ENCODE peak calls at places on chromosomes 5 and 9, in seven cellular contexts. C is neuronal stem cell, Y is IMR-90, S is H9, N is trophoblast cell, O is mesenchymal stem cell, Z is H1. G is an unnamed sample. For H3K27me3, the result is how much of the 10 kb centered on the place peaks cover.

GRCh38 chr5:31382051-31382878 is 149.6 kb downstream of the DROSHA start:
- DNase-seq in C (peak), Y (peak), S (no peak), N (no peak), O (no peak), Z (no peak), G (no peak)

GRCh38 chr9:101907466-101907865 is 169.0 kb upstream of the GRIN3A start:
- DNase-seq in C (no peak), Y (no peak), S (no peak), N (no peak), O (no peak), Z (no peak), G (no peak)

GRCh38 chr9:20270176-20270575 is 352.1 kb downstream of the MLLT3 start:
- DNase-seq in C (no peak), Y (no peak), S (no peak), N (no peak), O (no peak), Z (no peak), G (no peak)

GRCh38 chr5:14781106-14781505 is 90.5 kb downstream of the ANKH start:
- DNase-seq in C (no peak), Y (peak), S (no peak), N (no peak), O (no peak), Z (no peak), G (no peak)

GRCh38 chr5:177371120-177371537 is 13.1 kb upstream of the SLC34A1 start:
- DNase-seq in C (no peak), Y (no peak), S (no peak), N (no peak), O (no peak), Z (no peak), G (no peak)

GRCh38 chr5:140553657-140554056 is 3.6 kb downstream of the SRA1 start:
- DNase-seq in C (no peak), Y (peak), S (no peak), N (no peak), O (peak), Z (no peak), G (no peak)

GRCh38 chr9:16119261-16119660 is 566.4 kb downstream of the CCDC171 start:
- DNase-seq in C (no peak), Y (no peak), S (no peak), N (no peak), O (no peak), Z (no peak), G (no peak)

GRCh38 chr9:37392272-37392671 is 30.2 kb upstream of the GRHPR start:
- DNase-seq in C (no peak), Y (no peak), S (peak), N (no peak), O (no peak), Z (no peak), G (peak)

GRCh38 chr9:110897899-110898298 is 140.4 kb downstream of the LPAR1 start:
- DNase-seq in C (no peak), Y (peak), S (no peak), N (no peak), O (peak), Z (no peak), G (no peak)

GRCh38 chr5:60541980-60542379 is 158.0 kb downstream of the DEPDC1B start:
- DNase-seq in C (no peak), Y (peak), S (no peak), N (peak), O (peak), Z (no peak), G (peak)

GRCh38 chr5:65742565-65743231 is 20.7 kb downstream of the NLN start:
- DNase-seq in C (no peak), Y (peak), S (no peak), N (peak), O (peak), Z (no peak), G (peak)

GRCh38 chr5:77960863-77961396 is 184.8 kb upstream of the TBCA start:
- DNase-seq in C (no peak), Y (no peak), S (no peak), N (no peak), O (no peak), Z (no peak), G (peak)

GRCh38 chr5:32126691-32127090 is 47.4 kb downstream of the GOLPH3 start:
- DNase-seq in C (no peak), Y (peak), S (no peak), N (no peak), O (no peak), Z (no peak), G (no peak)

GRCh38 chr5:159917919-159918487 is 1.7 kb downstream of the ADRA1B start:
- DNase-seq in C (no peak), Y (no peak), S (no peak), N (no peak), O (no peak), Z (no peak), G (no peak)

GRCh38 chr5:96146675-96147074 is 185.0 kb upstream of the ELL2 start:
- DNase-seq in C (no peak), Y (peak), S (no peak), N (peak), O (peak), Z (no peak), G (peak)

GRCh38 chr9:137406876-137407589 is 15.9 kb downstream of the EXD3 start:
- DNase-seq in C (peak), Y (peak), S (peak), N (peak), O (peak), Z (peak), G (peak)

GRCh38 chr9:4243877-4244812 is 55.7 kb downstream of the GLIS3 start:
- DNase-seq in C (no peak), Y (no peak), S (no peak), N (peak), O (no peak), Z (no peak), G (no peak)

GRCh38 chr5:139314276-139314675 is 20.7 kb downstream of the MATR3 start:
- DNase-seq in C (no peak), Y (no peak), S (no peak), N (peak), O (no peak), Z (no peak), G (no peak)

GRCh38 chr9:136975624-136976023 is 1.7 kb upstream of the PTGDS start:
- DNase-seq in C (no peak), Y (no peak), S (peak), N (no peak), O (no peak), Z (no peak), G (peak)

GRCh38 chr5:54370982-54371381 is 60.6 kb upstream of the ARL15 start:
- DNase-seq in C (no peak), Y (no peak), S (no peak), N (no peak), O (no peak), Z (no peak), G (no peak)

GRCh38 chr5:154993461-154993860 is 20.1 kb upstream of the KIF4B start:
- DNase-seq in C (no peak), Y (no peak), S (no peak), N (no peak), O (no peak), Z (no peak), G (no peak)

GRCh38 chr5:155001523-155001922 is 12.0 kb upstream of the KIF4B start:
- DNase-seq in C (no peak), Y (no peak), S (no peak), N (no peak), O (no peak), Z (no peak), G (no peak)

GRCh38 chr5:154997746-154998145 is 15.8 kb upstream of the KIF4B start:
- DNase-seq in C (no peak), Y (peak), S (no peak), N (no peak), O (no peak), Z (no peak), G (no peak)

GRCh38 chr5:154999865-155000264 is 13.7 kb upstream of the KIF4B start:
- DNase-seq in C (no peak), Y (no peak), S (no peak), N (no peak), O (no peak), Z (no peak), G (no peak)

DNA sequence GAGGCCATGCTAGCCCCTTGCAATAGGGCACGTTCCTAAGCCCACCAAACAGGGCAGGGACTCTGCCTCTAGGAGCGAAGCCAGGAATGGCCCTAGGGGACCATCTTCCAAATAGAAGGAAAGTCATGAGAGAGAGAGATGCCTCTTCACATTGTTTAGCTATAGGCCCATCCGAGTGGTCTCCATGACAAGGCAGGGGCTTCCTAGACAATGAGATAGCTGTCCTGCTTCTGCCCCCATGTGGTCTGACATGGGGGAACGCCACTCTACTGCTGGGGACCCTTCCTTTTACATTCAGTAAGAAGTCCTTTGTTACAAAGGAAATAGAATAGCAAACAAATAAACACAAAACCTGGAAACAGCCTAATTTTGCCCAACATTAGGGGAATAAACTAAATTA is 17.9 kb upstream of the KIF4B start:
- DNase-seq in C (no peak), Y (no peak), S (peak), N (no peak), O (no peak), Z (no peak), G (peak)
- H2AK5ac ChIP-seq in C (no peak), Y (no peak), S (no peak), N (no peak), O (no peak), Z (no peak), G (no peak)

GRCh38 chr9:840343-840742 is 1.2 kb upstream of the DMRT1 start:
- DNase-seq in C (no peak), Y (no peak), S (peak), N (no peak), O (no peak), Z (no peak), G (peak)

GRCh38 chr9:847505-847904 is 6.0 kb downstream of the DMRT1 start:
- DNase-seq in C (no peak), Y (no peak), S (no peak), N (no peak), O (no peak), Z (no peak), G (no peak)

GRCh38 chr9:842918-843468 is 1.5 kb downstream of the DMRT1 start:
- DNase-seq in C (peak), Y (no peak), S (peak), N (peak), O (no peak), Z (no peak), G (peak)

GRCh38 chr9:846852-847251 is 5.4 kb downstream of the DMRT1 start:
- DNase-seq in C (no peak), Y (no peak), S (peak), N (peak), O (no peak), Z (no peak), G (peak)

DNA sequence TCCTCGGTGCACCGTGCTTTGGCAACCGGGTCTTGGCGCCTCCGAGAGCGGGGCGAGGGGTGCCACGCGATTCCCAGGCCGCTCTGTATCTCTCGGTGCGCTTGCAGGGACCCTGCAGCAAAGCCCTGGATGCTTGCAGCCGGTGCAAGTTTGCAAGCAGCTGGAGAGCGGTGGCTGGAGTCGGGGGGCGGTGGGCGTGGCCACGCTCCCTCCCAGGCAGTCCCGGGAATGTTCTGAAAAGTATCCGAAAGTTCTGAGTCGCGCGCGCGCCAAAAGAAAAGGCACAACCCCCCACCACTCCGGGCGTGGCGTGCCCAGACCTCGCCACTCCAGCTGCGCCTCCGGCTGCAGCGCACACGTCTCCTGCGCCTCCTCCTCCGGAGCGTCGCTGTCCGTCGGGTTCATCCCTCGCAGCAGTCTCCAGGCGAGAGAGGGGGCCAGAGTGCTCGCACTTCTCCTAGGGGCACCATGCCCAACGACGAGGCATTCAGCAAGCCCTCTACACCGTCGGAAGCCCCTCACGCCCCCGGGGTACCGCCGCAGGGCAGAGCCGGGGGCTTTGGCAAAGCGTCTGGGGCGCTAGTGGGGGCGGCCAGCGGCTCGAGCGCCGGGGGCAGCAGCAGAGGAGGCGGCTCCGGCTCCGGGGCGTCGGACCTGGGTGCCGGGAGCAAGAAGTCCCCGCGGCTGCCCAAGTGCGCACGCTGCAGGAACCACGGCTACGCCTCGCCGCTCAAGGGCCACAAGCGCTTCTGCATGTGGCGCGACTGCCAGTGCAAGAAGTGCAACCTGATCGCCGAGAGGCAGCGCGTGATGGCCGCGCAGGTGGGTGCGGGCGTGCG is at the start of gene DMRT1:
- DNase-seq in C (peak), Y (no peak), S (peak), N (peak), O (no peak), Z (no peak), G (peak)
- H3K27me3 ChIP-seq in C (under half), Y (under half), S (half or more), N (under half), O (half or more), Z (half or more), G (under half)

GRCh38 chr5:180191716-180192115 is 17.3 kb downstream of the RASGEF1C start:
- DNase-seq in C (no peak), Y (no peak), S (no peak), N (no peak), O (no peak), Z (no peak), G (no peak)

GRCh38 chr5:180187767-180188166 is 21.2 kb downstream of the RASGEF1C start:
- DNase-seq in C (no peak), Y (no peak), S (no peak), N (no peak), O (no peak), Z (no peak), G (no peak)
- H2AK5ac ChIP-seq in C (no peak), Y (no peak), S (no peak), N (no peak), O (no peak), Z (no peak), G (no peak)

GRCh38 chr9:97924386-97924785 is 2.1 kb upstream of the TRMO start:
- DNase-seq in C (no peak), Y (no peak), S (no peak), N (no peak), O (no peak), Z (no peak), G (no peak)

GRCh38 chr9:97925497-97926334 is 3.4 kb upstream of the TRMO start:
- DNase-seq in C (no peak), Y (no peak), S (no peak), N (no peak), O (no peak), Z (no peak), G (no peak)

GRCh38 chr9:97933573-97933972 is 4.4 kb downstream of the HEMGN start:
- DNase-seq in C (no peak), Y (no peak), S (no peak), N (no peak), O (no peak), Z (no peak), G (no peak)

GRCh38 chr9:97930972-97931371 is 7.0 kb downstream of the HEMGN start:
- DNase-seq in C (no peak), Y (no peak), S (no peak), N (no peak), O (no peak), Z (no peak), G (no peak)

GRCh38 chr9:97928968-97929604 is 6.8 kb upstream of the TRMO start:
- DNase-seq in C (no peak), Y (no peak), S (no peak), N (no peak), O (no peak), Z (no peak), G (no peak)
- H3K27me3 ChIP-seq in C (under half), Y (under half), S (under half), N (under half), O (under half), Z (under half), G (under half)

DNA sequence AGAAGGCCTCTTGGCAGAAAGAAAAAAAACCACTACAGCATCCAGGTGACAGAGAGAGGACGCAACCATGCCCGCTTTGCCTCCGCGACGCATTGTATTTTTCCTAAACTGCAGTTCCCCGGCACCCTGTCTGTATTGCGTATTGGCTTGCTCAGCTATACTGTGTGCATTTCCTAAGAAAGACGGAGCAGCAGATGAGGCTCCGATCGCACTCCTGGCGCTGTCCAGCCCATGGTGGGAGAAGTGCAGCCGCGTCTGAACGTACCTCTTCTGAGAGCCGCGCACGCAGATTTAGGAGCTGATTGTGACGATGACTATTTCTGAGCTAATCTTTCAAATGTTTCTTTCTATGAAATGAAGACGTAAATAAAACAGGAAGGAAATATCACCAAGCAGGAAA is 366.5 kb downstream of the IRX1 start:
- DNase-seq in C (no peak), Y (no peak), S (no peak), N (no peak), O (no peak), Z (no peak), G (no peak)
- H2AK5ac ChIP-seq in C (no peak), Y (no peak), S (no peak), N (no peak), O (no peak), Z (no peak), G (no peak)

GRCh38 chr5:124061663-124062062 is 549.7 kb downstream of the CSNK1G3 start:
- DNase-seq in C (no peak), Y (peak), S (no peak), N (no peak), O (peak), Z (no peak), G (no peak)
- H3K27me3 ChIP-seq in C (under half), Y (under half), S (under half), N (under half), O (under half), Z (under half), G (under half)

GRCh38 chr5:171055881-171056454 is 194.2 kb downstream of the RANBP17 start:
- DNase-seq in C (peak), Y (no peak), S (no peak), N (no peak), O (peak), Z (no peak), G (peak)
- H2AK5ac ChIP-seq in C (no peak), Y (no peak), S (no peak), N (no peak), O (no peak), Z (no peak), G (no peak)

GRCh38 chr9:124501771-124502320 is 5.4 kb downstream of the NR5A1 start:
- DNase-seq in C (no peak), Y (no peak), S (no peak), N (no peak), O (no peak), Z (no peak), G (no peak)
- H3K27me3 ChIP-seq in C (under half), Y (half or more), S (under half), N (under half), O (half or more), Z (half or more), G (under half)

G was measured in mesendoderm.